ENCODE peak calls at places on chromosomes 5 and 9, in four cellular contexts. O, V, S and B are unnamed samples.

GRCh38 chr9:96619491-96620154 is at the start of gene CDC14B:
- DNase-seq in O (peak; percentile 90), V (peak; percentile 82), S (peak; percentile 84), B (peak; percentile 42)

GRCh38 chr9:131762356-131762932 is 22.6 kb upstream of the RAPGEF1 start:
- DNase-seq in O (peak; percentile 88), V (peak; percentile 43), S (no peak), B (peak; percentile 30)

GRCh38 chr5:72485366-72486052 is 21.7 kb downstream of the ZNF366 start:
- DNase-seq in O (no peak), V (no peak), S (no peak), B (no peak)

GRCh38 chr5:62896121-62896893 is 317.7 kb downstream of the LRRC70 start:
- DNase-seq in O (no peak), V (no peak), S (no peak), B (no peak)

GRCh38 chr5:51185985-51186384 is 197.3 kb upstream of the ISL1 start:
- DNase-seq in O (no peak), V (no peak), S (no peak), B (no peak)

GRCh38 chr9:91253488-91253887 is 108.2 kb downstream of the AUH start:
- DNase-seq in O (no peak), V (no peak), S (no peak), B (no peak)

GRCh38 chr5:61409568-61409967 is 77.5 kb downstream of the ZSWIM6 start:
- DNase-seq in O (no peak), V (no peak), S (no peak), B (no peak)

GRCh38 chr9:21933865-21934264 is 60.3 kb downstream of the CDKN2A start:
- DNase-seq in O (no peak), V (no peak), S (no peak), B (no peak)

GRCh38 chr5:96687812-96688453 is 25.8 kb downstream of the CAST start:
- DNase-seq in O (no peak), V (no peak), S (no peak), B (no peak)

GRCh38 chr5:126354012-126354856 is 69.0 kb upstream of the GRAMD2B start:
- DNase-seq in O (no peak), V (no peak), S (no peak), B (no peak)

GRCh38 chr5:124707516-124707915 is 38.9 kb downstream of the ZNF608 start:
- DNase-seq in O (no peak), V (no peak), S (no peak), B (no peak)

GRCh38 chr9:105993051-105993854 is 298.9 kb downstream of the TMEM38B start:
- DNase-seq in O (no peak), V (peak; percentile 70), S (no peak), B (peak; percentile 61)

GRCh38 chr9:92278117-92278516 is 15.4 kb downstream of the IARS1 start:
- DNase-seq in O (no peak), V (no peak), S (no peak), B (no peak)

GRCh38 chr9:93058357-93059096 is at the start of gene SUSD3:
- DNase-seq in O (peak; percentile 42), V (no peak), S (no peak), B (no peak)

GRCh38 chr9:132943677-132944293 is 631 bp downstream of the TSC1 start:
- DNase-seq in O (no peak), V (no peak), S (no peak), B (no peak)

GRCh38 chr5:77850536-77851228 is 74.5 kb upstream of the TBCA start:
- DNase-seq in O (no peak), V (no peak), S (no peak), B (no peak)

GRCh38 chr9:250625-251024 is 36.0 kb downstream of the DOCK8 start:
- DNase-seq in O (no peak), V (no peak), S (no peak), B (no peak)

GRCh38 chr5:96242536-96242935 is 190.5 kb downstream of the PCSK1 start:
- DNase-seq in O (no peak), V (no peak), S (no peak), B (no peak)

GRCh38 chr9:136228107-136228875 is 17.3 kb downstream of the QSOX2 start:
- DNase-seq in O (no peak), V (no peak), S (no peak), B (no peak)

GRCh38 chr9:93678199-93679019 is 102.0 kb downstream of the PHF2 start:
- DNase-seq in O (no peak), V (no peak), S (no peak), B (no peak)

GRCh38 chr9:4287886-4288588 is 11.8 kb downstream of the GLIS3 start:
- DNase-seq in O (no peak), V (no peak), S (no peak), B (no peak)

GRCh38 chr5:180116077-180116375 is 44.5 kb upstream of the RNF130 start:
- DNase-seq in O (no peak), V (no peak), S (no peak), B (no peak)

GRCh38 chr9:68418259-68418845 is 61.9 kb downstream of the PGM5 start:
- DNase-seq in O (no peak), V (no peak), S (no peak), B (no peak)